ENCODE peak calls at places on chromosomes 3 and 15, in eight cellular contexts. One of them, this sample, is unnamed.

GRCh38 chr3:141686477-141687280 is 51.4 kb upstream of the RNF7 start:
- DNase-seq in hepatocyte: no peak
- DNase-seq in GM23338: peak
- DNase-seq in SK-N-SH: no peak
- DNase-seq in neural progenitor cell: no peak
- DNase-seq in OCI-LY7: no peak
- DNase-seq in PC-3: peak
- DNase-seq in GM23248: peak
- DNase-seq in this sample: no peak

GRCh38 chr3:132008841-132009638 is 25.8 kb downstream of the CPNE4 start:
- DNase-seq in hepatocyte: no peak
- DNase-seq in GM23338: no peak
- DNase-seq in SK-N-SH: no peak
- DNase-seq in neural progenitor cell: no peak
- DNase-seq in OCI-LY7: no peak
- DNase-seq in PC-3: peak
- DNase-seq in GM23248: no peak
- DNase-seq in this sample: no peak

GRCh38 chr15:48408337-48408736 is 77.1 kb downstream of the DUT start:
- DNase-seq in hepatocyte: no peak
- DNase-seq in GM23338: no peak
- DNase-seq in SK-N-SH: no peak
- DNase-seq in neural progenitor cell: no peak
- DNase-seq in OCI-LY7: no peak
- DNase-seq in PC-3: no peak
- DNase-seq in GM23248: peak
- DNase-seq in this sample: no peak

GRCh38 chr15:73955326-73955725 is 29.1 kb downstream of the LOXL1 start:
- DNase-seq in hepatocyte: no peak
- DNase-seq in GM23338: no peak
- DNase-seq in SK-N-SH: no peak
- DNase-seq in neural progenitor cell: no peak
- DNase-seq in OCI-LY7: no peak
- DNase-seq in PC-3: no peak
- DNase-seq in GM23248: no peak
- DNase-seq in this sample: no peak

GRCh38 chr15:25830844-25831443 is 32.2 kb downstream of the ATP10A start:
- DNase-seq in hepatocyte: peak
- DNase-seq in GM23338: no peak
- DNase-seq in SK-N-SH: no peak
- DNase-seq in neural progenitor cell: no peak
- DNase-seq in OCI-LY7: no peak
- DNase-seq in PC-3: peak
- DNase-seq in GM23248: peak
- DNase-seq in this sample: no peak

GRCh38 chr3:97613139-97613538 is 151.4 kb upstream of the ARL6 start:
- DNase-seq in hepatocyte: no peak
- DNase-seq in GM23338: no peak
- DNase-seq in SK-N-SH: no peak
- DNase-seq in neural progenitor cell: no peak
- DNase-seq in OCI-LY7: no peak
- DNase-seq in PC-3: no peak
- DNase-seq in GM23248: no peak
- DNase-seq in this sample: no peak

GRCh38 chr3:49839193-49839809 is 17.1 kb downstream of the TRAIP start:
- DNase-seq in hepatocyte: peak
- DNase-seq in GM23338: peak
- DNase-seq in SK-N-SH: peak
- DNase-seq in neural progenitor cell: peak
- DNase-seq in OCI-LY7: peak
- DNase-seq in PC-3: peak
- DNase-seq in GM23248: peak
- DNase-seq in this sample: peak

GRCh38 chr15:65028921-65029735 is at the start of gene MTFMT:
- DNase-seq in hepatocyte: peak
- DNase-seq in GM23338: peak
- DNase-seq in SK-N-SH: peak
- DNase-seq in neural progenitor cell: peak
- DNase-seq in OCI-LY7: peak
- DNase-seq in PC-3: peak
- DNase-seq in GM23248: peak
- DNase-seq in this sample: peak

GRCh38 chr3:152139651-152140050 is 129.1 kb upstream of the MBNL1 start:
- DNase-seq in hepatocyte: no peak
- DNase-seq in GM23338: no peak
- DNase-seq in SK-N-SH: no peak
- DNase-seq in neural progenitor cell: no peak
- DNase-seq in OCI-LY7: no peak
- DNase-seq in PC-3: no peak
- DNase-seq in GM23248: no peak
- DNase-seq in this sample: no peak

GRCh38 chr3:166351461-166351860 is 514.2 kb upstream of the BCHE start:
- DNase-seq in hepatocyte: no peak
- DNase-seq in GM23338: no peak
- DNase-seq in SK-N-SH: no peak
- DNase-seq in neural progenitor cell: no peak
- DNase-seq in OCI-LY7: no peak
- DNase-seq in PC-3: peak
- DNase-seq in GM23248: no peak
- DNase-seq in this sample: no peak

GRCh38 chr3:194675081-194675640 is 3.2 kb upstream of the LSG1 start:
- DNase-seq in hepatocyte: no peak
- DNase-seq in GM23338: no peak
- DNase-seq in SK-N-SH: no peak
- DNase-seq in neural progenitor cell: no peak
- DNase-seq in OCI-LY7: no peak
- DNase-seq in PC-3: no peak
- DNase-seq in GM23248: peak
- DNase-seq in this sample: no peak

GRCh38 chr15:90596943-90597342 is 67.2 kb downstream of the CRTC3 start:
- DNase-seq in hepatocyte: no peak
- DNase-seq in GM23338: no peak
- DNase-seq in SK-N-SH: no peak
- DNase-seq in neural progenitor cell: no peak
- DNase-seq in OCI-LY7: peak
- DNase-seq in PC-3: no peak
- DNase-seq in GM23248: no peak
- DNase-seq in this sample: no peak

GRCh38 chr15:90593469-90594158 is 63.9 kb downstream of the CRTC3 start:
- DNase-seq in hepatocyte: no peak
- DNase-seq in GM23338: no peak
- DNase-seq in SK-N-SH: no peak
- DNase-seq in neural progenitor cell: no peak
- DNase-seq in OCI-LY7: no peak
- DNase-seq in PC-3: no peak
- DNase-seq in GM23248: no peak
- DNase-seq in this sample: no peak

GRCh38 chr15:90592144-90592887 is 62.6 kb downstream of the CRTC3 start:
- DNase-seq in hepatocyte: no peak
- DNase-seq in GM23338: no peak
- DNase-seq in SK-N-SH: no peak
- DNase-seq in neural progenitor cell: no peak
- DNase-seq in OCI-LY7: no peak
- DNase-seq in PC-3: peak
- DNase-seq in GM23248: peak
- DNase-seq in this sample: no peak

GRCh38 chr15:90595760-90596155 is 66.0 kb downstream of the CRTC3 start:
- DNase-seq in hepatocyte: no peak
- DNase-seq in GM23338: no peak
- DNase-seq in SK-N-SH: no peak
- DNase-seq in neural progenitor cell: no peak
- DNase-seq in OCI-LY7: peak
- DNase-seq in PC-3: no peak
- DNase-seq in GM23248: no peak
- DNase-seq in this sample: no peak

DNA sequence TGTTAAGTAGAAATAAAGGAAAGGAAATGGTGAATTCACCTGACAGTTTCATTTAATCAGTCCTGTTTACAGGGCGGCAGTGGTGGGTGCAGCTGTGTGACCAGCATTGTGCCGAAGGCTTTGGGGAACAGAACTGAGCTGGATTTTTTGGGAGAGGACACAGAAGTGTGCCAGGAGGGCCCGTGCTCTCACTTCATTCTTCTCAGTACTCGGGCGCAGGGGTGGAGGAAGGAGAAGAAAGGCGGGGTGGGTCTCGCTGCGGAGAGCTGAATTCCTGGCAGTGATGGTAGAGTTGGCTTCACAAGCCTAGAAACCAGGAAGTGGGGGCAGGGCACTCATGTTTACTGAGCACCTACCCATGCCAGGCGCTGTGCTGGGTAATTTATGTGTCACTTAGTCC is 64.6 kb downstream of the CRTC3 start:
- DNase-seq in hepatocyte: no peak
- DNase-seq in GM23338: peak
- DNase-seq in SK-N-SH: no peak
- DNase-seq in neural progenitor cell: no peak
- DNase-seq in OCI-LY7: peak
- DNase-seq in PC-3: peak
- DNase-seq in GM23248: peak
- DNase-seq in this sample: no peak
- TF ChIP-seq EZH2phosphoT487 in hepatocyte: no peak
- TF ChIP-seq EZH2phosphoT487 in GM23338: no peak
- TF ChIP-seq EZH2phosphoT487 in SK-N-SH: no peak
- TF ChIP-seq EZH2phosphoT487 in neural progenitor cell: no peak
- TF ChIP-seq EZH2phosphoT487 in OCI-LY7: no peak
- TF ChIP-seq EZH2phosphoT487 in PC-3: no peak
- TF ChIP-seq EZH2phosphoT487 in GM23248: no peak
- TF ChIP-seq EZH2phosphoT487 in this sample: no peak

DNA sequence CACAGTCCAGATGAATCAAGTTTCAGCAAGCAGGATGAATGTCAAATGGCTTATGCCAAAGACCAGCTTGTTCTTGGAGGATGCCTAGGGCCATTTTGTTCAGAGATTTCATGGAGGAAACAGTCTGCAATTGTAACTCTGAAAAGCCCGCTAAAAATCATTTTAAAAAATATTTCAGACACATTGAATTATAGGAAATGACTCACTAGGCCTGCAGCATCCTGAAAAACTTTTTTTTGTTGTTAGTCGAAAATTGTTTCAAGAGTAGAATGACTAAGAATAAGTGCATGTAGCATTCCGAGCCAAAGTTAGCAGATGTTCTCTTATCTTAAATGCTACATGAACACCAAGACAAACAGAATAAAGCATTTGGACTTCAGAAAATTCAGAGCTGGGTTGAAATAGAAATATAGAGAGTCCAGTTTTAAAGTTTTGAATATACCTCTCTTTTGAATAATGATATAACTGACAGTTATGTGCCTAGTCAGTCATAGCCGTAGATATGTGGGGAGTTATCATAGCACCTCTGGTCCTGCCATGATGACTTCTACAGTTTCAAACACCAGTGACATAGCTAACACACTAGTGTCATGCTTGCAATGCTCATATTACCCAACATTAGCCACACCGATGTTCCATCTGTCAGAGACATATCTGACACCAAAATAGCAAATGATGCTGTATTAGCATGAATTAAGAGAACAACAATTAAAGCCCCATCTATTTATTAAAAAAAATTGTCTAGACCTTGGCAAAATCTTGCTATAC is 1462.8 kb upstream of the GBE1 start:
- DNase-seq in hepatocyte: no peak
- DNase-seq in GM23338: no peak
- DNase-seq in SK-N-SH: no peak
- DNase-seq in neural progenitor cell: no peak
- DNase-seq in OCI-LY7: no peak
- DNase-seq in PC-3: peak
- DNase-seq in GM23248: no peak
- DNase-seq in this sample: no peak
- TF ChIP-seq EZH2phosphoT487 in hepatocyte: no peak
- TF ChIP-seq EZH2phosphoT487 in GM23338: no peak
- TF ChIP-seq EZH2phosphoT487 in SK-N-SH: no peak
- TF ChIP-seq EZH2phosphoT487 in neural progenitor cell: no peak
- TF ChIP-seq EZH2phosphoT487 in OCI-LY7: no peak
- TF ChIP-seq EZH2phosphoT487 in PC-3: no peak
- TF ChIP-seq EZH2phosphoT487 in GM23248: no peak
- TF ChIP-seq EZH2phosphoT487 in this sample: no peak

GRCh38 chr3:175185903-175186302 is 326.8 kb downstream of the NAALADL2 start:
- DNase-seq in hepatocyte: no peak
- DNase-seq in GM23338: no peak
- DNase-seq in SK-N-SH: no peak
- DNase-seq in neural progenitor cell: no peak
- DNase-seq in OCI-LY7: no peak
- DNase-seq in PC-3: no peak
- DNase-seq in GM23248: no peak
- DNase-seq in this sample: no peak

GRCh38 chr3:175184392-175184791 is 325.3 kb downstream of the NAALADL2 start:
- DNase-seq in hepatocyte: no peak
- DNase-seq in GM23338: no peak
- DNase-seq in SK-N-SH: no peak
- DNase-seq in neural progenitor cell: no peak
- DNase-seq in OCI-LY7: no peak
- DNase-seq in PC-3: no peak
- DNase-seq in GM23248: no peak
- DNase-seq in this sample: no peak

GRCh38 chr3:175187586-175187985 is 328.5 kb downstream of the NAALADL2 start:
- DNase-seq in hepatocyte: no peak
- DNase-seq in GM23338: no peak
- DNase-seq in SK-N-SH: no peak
- DNase-seq in neural progenitor cell: no peak
- DNase-seq in OCI-LY7: no peak
- DNase-seq in PC-3: no peak
- DNase-seq in GM23248: peak
- DNase-seq in this sample: no peak

DNA sequence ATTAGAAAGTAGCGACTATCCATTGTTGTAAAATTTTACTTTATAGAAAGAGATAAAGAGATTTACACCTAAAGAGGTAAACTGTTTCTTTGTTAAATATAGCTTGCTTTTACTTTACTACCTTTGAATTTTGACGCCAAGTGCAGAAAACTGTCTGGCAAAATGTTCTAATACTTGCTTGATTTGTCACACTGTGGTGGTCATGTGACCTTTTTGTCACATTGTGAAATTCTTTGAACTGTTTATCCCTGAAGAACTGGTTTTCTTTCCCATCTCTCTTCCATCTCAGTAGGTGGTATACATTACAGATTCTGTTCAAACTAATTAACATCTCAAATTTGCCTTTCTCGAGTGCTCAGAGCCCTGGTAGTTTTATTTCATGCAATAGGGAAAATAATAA is 327.4 kb downstream of the NAALADL2 start:
- DNase-seq in hepatocyte: no peak
- DNase-seq in GM23338: no peak
- DNase-seq in SK-N-SH: no peak
- DNase-seq in neural progenitor cell: no peak
- DNase-seq in OCI-LY7: no peak
- DNase-seq in PC-3: peak
- DNase-seq in GM23248: peak
- DNase-seq in this sample: no peak
- TF ChIP-seq EZH2phosphoT487 in hepatocyte: no peak
- TF ChIP-seq EZH2phosphoT487 in GM23338: no peak
- TF ChIP-seq EZH2phosphoT487 in SK-N-SH: no peak
- TF ChIP-seq EZH2phosphoT487 in neural progenitor cell: no peak
- TF ChIP-seq EZH2phosphoT487 in OCI-LY7: no peak
- TF ChIP-seq EZH2phosphoT487 in PC-3: no peak
- TF ChIP-seq EZH2phosphoT487 in GM23248: no peak
- TF ChIP-seq EZH2phosphoT487 in this sample: no peak

DNA sequence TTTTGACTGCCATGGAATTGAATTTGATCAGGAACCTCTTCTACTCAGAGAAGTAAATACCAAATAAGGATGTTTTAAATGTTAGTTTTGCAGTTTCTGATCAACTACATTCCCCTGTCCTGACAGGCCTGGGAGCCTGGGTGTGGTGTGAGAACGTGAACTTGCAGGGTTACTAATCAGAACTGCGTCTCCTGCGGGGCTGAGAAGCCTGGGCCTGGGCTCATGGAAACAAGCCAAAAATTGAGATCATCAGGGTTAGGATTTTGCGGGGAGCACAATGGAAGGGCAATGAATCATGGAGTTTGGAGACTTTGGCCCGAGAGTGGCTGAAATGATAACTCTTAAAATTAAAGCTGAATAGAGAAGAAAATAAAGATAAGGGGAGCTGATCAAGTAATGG is 47.8 kb upstream of the C3orf70 start:
- DNase-seq in hepatocyte: no peak
- DNase-seq in GM23338: no peak
- DNase-seq in SK-N-SH: no peak
- DNase-seq in neural progenitor cell: no peak
- DNase-seq in OCI-LY7: no peak
- DNase-seq in PC-3: peak
- DNase-seq in GM23248: peak
- DNase-seq in this sample: no peak
- TF ChIP-seq EZH2phosphoT487 in hepatocyte: no peak
- TF ChIP-seq EZH2phosphoT487 in GM23338: no peak
- TF ChIP-seq EZH2phosphoT487 in SK-N-SH: no peak
- TF ChIP-seq EZH2phosphoT487 in neural progenitor cell: no peak
- TF ChIP-seq EZH2phosphoT487 in OCI-LY7: no peak
- TF ChIP-seq EZH2phosphoT487 in PC-3: no peak
- TF ChIP-seq EZH2phosphoT487 in GM23248: no peak
- TF ChIP-seq EZH2phosphoT487 in this sample: no peak